ENCODE peak calls at places on chromosomes 3 and 15, in four cellular contexts. One of them, this sample, is unnamed.

GRCh38 chr15:56629133-56629532 is 104.2 kb downstream of the ZNF280D start:
- DNase-seq in mucosa of descending colon: no peak
- DNase-seq in AG20443: no peak
- DNase-seq in stomach: no peak
- DNase-seq in this sample: no peak

GRCh38 chr3:30397030-30397429 is 209.4 kb upstream of the TGFBR2 start:
- DNase-seq in mucosa of descending colon: no peak
- DNase-seq in AG20443: no peak
- DNase-seq in stomach: no peak
- DNase-seq in this sample: no peak

GRCh38 chr15:28012231-28012630 is 86.9 kb downstream of the OCA2 start:
- DNase-seq in mucosa of descending colon: no peak
- DNase-seq in AG20443: no peak
- DNase-seq in stomach: no peak
- DNase-seq in this sample: no peak

GRCh38 chr15:84604804-84605203 is 4.0 kb downstream of the ZSCAN2 start:
- DNase-seq in mucosa of descending colon: no peak
- DNase-seq in AG20443: no peak
- DNase-seq in stomach: no peak
- DNase-seq in this sample: no peak

GRCh38 chr3:14143826-14144225 is 19.0 kb downstream of the TMEM43 start:
- DNase-seq in mucosa of descending colon: no peak
- DNase-seq in AG20443: peak
- DNase-seq in stomach: no peak
- DNase-seq in this sample: no peak

GRCh38 chr3:114451051-114451451 is 157.2 kb downstream of the TIGIT start:
- DNase-seq in mucosa of descending colon: no peak
- DNase-seq in AG20443: no peak
- DNase-seq in stomach: no peak
- DNase-seq in this sample: no peak

GRCh38 chr15:101062471-101063171 is 143.5 kb downstream of the LRRK1 start:
- DNase-seq in mucosa of descending colon: peak
- DNase-seq in AG20443: no peak
- DNase-seq in stomach: no peak
- DNase-seq in this sample: no peak

GRCh38 chr3:189316296-189317019 is 144.7 kb downstream of the TPRG1 start:
- DNase-seq in mucosa of descending colon: no peak
- DNase-seq in AG20443: no peak
- DNase-seq in stomach: peak
- DNase-seq in this sample: no peak

GRCh38 chr3:126570103-126570541 is 11.4 kb upstream of the C3orf22 start:
- DNase-seq in mucosa of descending colon: no peak
- DNase-seq in AG20443: peak
- DNase-seq in stomach: no peak
- DNase-seq in this sample: no peak

GRCh38 chr3:158775801-158776399 is 26.0 kb upstream of the MFSD1 start:
- DNase-seq in mucosa of descending colon: no peak
- DNase-seq in AG20443: no peak
- DNase-seq in stomach: no peak
- DNase-seq in this sample: no peak

GRCh38 chr15:57604502-57604901 is 12.8 kb downstream of the MYZAP start:
- DNase-seq in mucosa of descending colon: no peak
- DNase-seq in AG20443: no peak
- DNase-seq in stomach: peak
- DNase-seq in this sample: no peak

GRCh38 chr15:68650901-68651709 is 72.3 kb downstream of the CORO2B start:
- DNase-seq in mucosa of descending colon: no peak
- DNase-seq in AG20443: peak
- DNase-seq in stomach: peak
- DNase-seq in this sample: peak

GRCh38 chr3:17352620-17353019 is 389.8 kb downstream of the TBC1D5 start:
- DNase-seq in mucosa of descending colon: no peak
- DNase-seq in AG20443: no peak
- DNase-seq in stomach: no peak
- DNase-seq in this sample: no peak

GRCh38 chr3:184765730-184766074 is 46.3 kb upstream of the VPS8 start:
- DNase-seq in mucosa of descending colon: no peak
- DNase-seq in AG20443: peak
- DNase-seq in stomach: no peak
- DNase-seq in this sample: no peak

GRCh38 chr3:25335429-25335828 is 92.6 kb upstream of the RARB start:
- DNase-seq in mucosa of descending colon: no peak
- DNase-seq in AG20443: no peak
- DNase-seq in stomach: no peak
- DNase-seq in this sample: no peak